ENCODE peak calls at places on chromosomes 5 and 9, in four cellular contexts. B is cardiac fibroblast, E is HCT116, U is tibial artery. Y is an unnamed sample.

GRCh38 chr5:105167092-105167491 is 1604.5 kb upstream of the NUDT12 start:
- DNase-seq in B (no peak), E (no peak), U (no peak), Y (no peak)

GRCh38 chr5:1974501-1975405 is 92.0 kb upstream of the IRX4 start:
- DNase-seq in B (no peak), E (no peak), U (no peak), Y (no peak)

GRCh38 chr5:171600736-171601265 is 181.4 kb downstream of the FGF18 start:
- DNase-seq in B (no peak), E (no peak), U (no peak), Y (no peak)

GRCh38 chr5:75358117-75358516 is 21.1 kb downstream of the HMGCR start:
- DNase-seq in B (no peak), E (no peak), U (no peak), Y (no peak)

GRCh38 chr5:37737326-37738056 is 102.3 kb downstream of the GDNF start:
- DNase-seq in B (peak), E (no peak), U (no peak), Y (no peak)

GRCh38 chr5:147037517-147038205 is 159.1 kb upstream of the PPP2R2B start:
- DNase-seq in B (peak), E (peak), U (no peak), Y (no peak)

GRCh38 chr5:60541980-60542379 is 158.0 kb downstream of the DEPDC1B start:
- DNase-seq in B (peak), E (no peak), U (no peak), Y (peak)

GRCh38 chr5:131195696-131196095 is 25.0 kb downstream of the LYRM7 start:
- DNase-seq in B (no peak), E (no peak), U (no peak), Y (no peak)

GRCh38 chr9:97373311-97373710 is 38.6 kb upstream of the TDRD7 start:
- DNase-seq in B (no peak), E (no peak), U (no peak), Y (no peak)

GRCh38 chr5:132782101-132782500 is 5.1 kb upstream of the SEPTIN8 start:
- DNase-seq in B (peak), E (no peak), U (peak), Y (no peak)

GRCh38 chr5:144356489-144356888 is 185.8 kb downstream of the KCTD16 start:
- DNase-seq in B (no peak), E (no peak), U (no peak), Y (no peak)

GRCh38 chr5:78984020-78984610 is 995 bp downstream of the ARSB start:
- DNase-seq in B (no peak), E (no peak), U (no peak), Y (no peak)

GRCh38 chr5:10319202-10319851 is 11.6 kb upstream of the CMBL start:
- DNase-seq in B (peak), E (no peak), U (peak), Y (no peak)

GRCh38 chr9:136177224-136177623 is 27.7 kb downstream of the LHX3 start:
- DNase-seq in B (no peak), E (no peak), U (no peak), Y (no peak)

GRCh38 chr5:11110128-11110527 is 349.1 kb upstream of the DAP start:
- DNase-seq in B (no peak), E (no peak), U (no peak), Y (no peak)

GRCh38 chr5:10667431-10668057 is 93.5 kb downstream of the DAP start:
- DNase-seq in B (no peak), E (no peak), U (no peak), Y (no peak)

GRCh38 chr5:177473461-177473991 is at the start of gene DBN1:
- DNase-seq in B (peak), E (no peak), U (peak), Y (no peak)

GRCh38 chr5:158943057-158943456 is 156.7 kb downstream of the EBF1 start:
- DNase-seq in B (peak), E (peak), U (no peak), Y (no peak)

GRCh38 chr9:127345566-127345965 is 51.4 kb upstream of the SLC2A8 start:
- DNase-seq in B (no peak), E (no peak), U (no peak), Y (no peak)

GRCh38 chr9:127344373-127344995 is 52.5 kb upstream of the SLC2A8 start:
- DNase-seq in B (no peak), E (no peak), U (peak), Y (no peak)

GRCh38 chr9:127347831-127348699 is 48.9 kb upstream of the SLC2A8 start:
- DNase-seq in B (peak), E (no peak), U (no peak), Y (no peak)

GRCh38 chr9:127349483-127350127 is 47.4 kb upstream of the SLC2A8 start:
- DNase-seq in B (no peak), E (no peak), U (no peak), Y (no peak)

DNA sequence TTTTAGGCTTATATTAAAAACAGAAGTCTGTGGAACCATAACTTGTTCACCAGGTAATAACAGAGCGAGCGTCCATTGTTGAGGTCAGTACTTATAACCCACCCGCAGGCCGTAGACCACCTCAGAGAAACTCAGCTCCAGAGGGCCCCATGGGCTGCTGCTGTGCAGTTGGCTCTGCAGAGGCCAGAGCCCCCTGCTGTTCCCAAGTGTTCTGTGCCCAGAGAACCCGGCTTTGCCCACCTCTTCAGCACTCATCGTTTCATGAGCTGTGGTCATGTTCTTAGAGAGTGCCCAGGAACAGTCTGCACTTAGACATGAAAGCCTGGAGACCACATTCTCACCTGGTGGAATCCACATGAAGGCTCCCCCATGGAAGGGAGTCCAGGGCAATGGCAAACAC is 50.4 kb upstream of the SLC2A8 start:
- DNase-seq in B (no peak), E (no peak), U (no peak), Y (no peak)
- TF ChIP-seq CTCF in B (peak), E (peak), U (no peak), Y (no peak)

DNA sequence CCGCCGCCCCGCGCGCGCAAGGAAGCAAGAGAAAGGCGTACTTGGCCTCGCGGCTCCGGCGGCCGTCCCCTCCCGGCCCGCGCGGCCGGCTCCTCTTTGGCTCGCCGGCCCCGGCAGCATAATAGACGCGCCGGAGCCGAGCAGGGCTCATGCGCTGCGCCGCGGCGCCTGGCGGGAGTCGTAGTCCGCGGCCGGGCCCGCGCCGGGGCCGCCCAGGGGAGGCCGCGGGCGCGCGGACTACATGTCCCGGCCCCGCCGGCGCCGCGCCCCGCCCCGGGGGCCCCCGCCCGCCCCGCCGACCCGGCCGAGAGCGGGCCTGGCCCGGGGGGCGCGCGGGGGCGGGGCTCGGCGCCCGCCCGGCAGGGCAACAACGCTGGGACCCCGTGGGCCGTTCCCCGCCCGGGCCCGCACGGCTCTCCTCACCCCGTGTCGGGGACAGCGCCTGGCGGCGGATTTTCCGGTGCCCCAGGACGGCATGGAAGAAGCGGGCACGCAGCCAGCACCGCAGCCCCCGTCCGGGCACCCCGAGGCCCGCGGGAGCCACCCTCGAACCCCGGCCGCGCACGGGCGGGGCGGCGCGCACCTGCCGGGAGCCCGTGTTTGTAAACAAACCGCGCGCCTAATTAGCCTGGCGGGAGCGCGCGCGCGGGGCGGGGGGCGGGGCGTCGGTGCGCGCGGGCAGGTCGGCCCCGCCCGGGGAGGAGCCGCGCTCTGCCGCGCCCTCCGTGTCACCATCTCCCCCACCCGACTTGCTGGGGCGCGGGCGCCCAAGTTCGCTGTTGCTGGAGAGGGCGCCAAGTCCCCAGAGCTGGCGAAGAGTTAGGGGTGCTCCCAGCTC is at the start of gene BRD3:
- DNase-seq in B (peak), E (peak), U (peak), Y (peak)
- TF ChIP-seq CTCF in B (no peak), E (no peak), U (no peak), Y (no peak)

GRCh38 chr5:73733219-73733618 is 107.2 kb downstream of the ARHGEF28 start:
- DNase-seq in B (peak), E (no peak), U (no peak), Y (no peak)
- TF ChIP-seq CTCF in B (no peak), E (no peak), U (no peak), Y (no peak)

DNA sequence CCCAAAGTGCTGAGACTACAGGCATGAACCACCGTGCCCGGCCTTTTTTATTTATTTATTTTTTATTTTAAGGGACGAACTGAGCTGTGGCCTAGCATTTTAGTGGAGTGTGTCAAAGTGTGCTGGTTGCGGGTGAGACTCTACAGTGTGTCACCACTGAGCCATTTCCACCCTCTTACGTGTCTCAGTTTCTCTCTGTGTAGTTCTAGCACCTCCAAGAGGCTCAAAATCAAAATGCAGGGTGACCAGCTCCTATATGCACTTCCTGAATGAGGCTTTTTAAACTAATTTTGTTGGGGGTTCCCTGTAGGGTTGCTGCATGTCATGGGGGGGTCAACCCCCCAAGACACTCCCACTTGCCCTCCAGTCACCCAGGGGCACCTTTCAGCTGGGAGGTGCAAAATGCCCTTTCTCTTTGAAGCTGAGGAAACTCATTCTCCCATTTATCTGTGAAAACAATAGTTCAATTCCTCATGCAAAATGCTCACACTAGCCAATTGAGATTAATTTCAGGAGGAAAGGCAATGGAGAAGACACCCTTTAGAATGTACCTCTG is 69.3 kb downstream of the COL15A1 start:
- DNase-seq in B (peak), E (no peak), U (no peak), Y (no peak)
- TF ChIP-seq CTCF in B (peak), E (peak), U (no peak), Y (peak)

Y was measured in CD14-positive monocyte.